ENCODE peak calls at places on chromosomes 5 and 9, in nine cellular contexts. F is Karpas-422, S is esophagus squamous epithelium, Y is tibial nerve, L is tibial artery, E is lower lobe of right lung, G is upper lobe of right lung, N is fibroblast of lung, O is mesendoderm. H is an unnamed sample.

GRCh38 chr9:1001838-1002237 is 25.4 kb downstream of the DMRT3 start:
- DNase-seq in F (no peak), S (no peak), Y (no peak), L (no peak), E (no peak), G (no peak), N (no peak), O (no peak), H (no peak)

GRCh38 chr9:134811673-134812668 is 68.6 kb upstream of the FCN2 start:
- DNase-seq in F (no peak), S (no peak), Y (no peak), L (no peak), E (no peak), G (no peak), N (peak), O (peak), H (no peak)

GRCh38 chr5:20556364-20556763 is 568.4 kb upstream of the CDH18 start:
- DNase-seq in F (no peak), S (no peak), Y (no peak), L (no peak), E (no peak), G (no peak), N (peak), O (peak), H (no peak)

GRCh38 chr9:97305501-97306298 is 1.8 kb upstream of the CCDC180 start:
- DNase-seq in F (no peak), S (no peak), Y (no peak), L (no peak), E (no peak), G (no peak), N (no peak), O (no peak), H (no peak)

GRCh38 chr5:94276751-94277150 is 341.7 kb downstream of the KIAA0825 start:
- DNase-seq in F (no peak), S (no peak), Y (no peak), L (no peak), E (no peak), G (no peak), N (no peak), O (peak), H (no peak)

GRCh38 chr5:55636711-55637110 is 75.4 kb downstream of the SLC38A9 start:
- DNase-seq in F (no peak), S (no peak), Y (no peak), L (no peak), E (no peak), G (no peak), N (peak), O (peak), H (no peak)

GRCh38 chr9:130237763-130238524 is 27.6 kb upstream of the HMCN2 start:
- DNase-seq in F (no peak), S (no peak), Y (no peak), L (no peak), E (peak), G (peak), N (no peak), O (no peak), H (no peak)

GRCh38 chr5:76145945-76146344 is 62.8 kb downstream of the SV2C start:
- DNase-seq in F (peak), S (no peak), Y (no peak), L (no peak), E (no peak), G (no peak), N (peak), O (peak), H (no peak)

GRCh38 chr5:36778336-36778735 is 98.2 kb upstream of the NIPBL start:
- DNase-seq in F (no peak), S (no peak), Y (no peak), L (no peak), E (no peak), G (no peak), N (no peak), O (no peak), H (no peak)

GRCh38 chr9:77820293-77820954 is 172.3 kb upstream of the GNA14 start:
- DNase-seq in F (no peak), S (no peak), Y (no peak), L (no peak), E (no peak), G (no peak), N (peak), O (no peak), H (no peak)

GRCh38 chr5:179596421-179596820 is 27.1 kb downstream of the HNRNPH1 start:
- DNase-seq in F (no peak), S (no peak), Y (no peak), L (no peak), E (no peak), G (peak), N (no peak), O (no peak), H (no peak)

GRCh38 chr5:11853140-11853539 is 51.1 kb downstream of the CTNND2 start:
- DNase-seq in F (no peak), S (no peak), Y (no peak), L (no peak), E (no peak), G (no peak), N (peak), O (no peak), H (no peak)

GRCh38 chr5:67319935-67320725 is 123.5 kb upstream of the CD180 start:
- DNase-seq in F (no peak), S (no peak), Y (no peak), L (no peak), E (no peak), G (no peak), N (peak), O (no peak), H (no peak)

GRCh38 chr9:33289501-33289900 is 815 bp upstream of the NFX1 start:
- DNase-seq in F (peak), S (no peak), Y (no peak), L (peak), E (peak), G (peak), N (peak), O (peak), H (no peak)

GRCh38 chr5:14225173-14225834 is 82.2 kb downstream of the TRIO start:
- DNase-seq in F (no peak), S (no peak), Y (no peak), L (no peak), E (no peak), G (no peak), N (no peak), O (no peak), H (no peak)

GRCh38 chr9:15135167-15135792 is 171.7 kb downstream of the TTC39B start:
- DNase-seq in F (peak), S (no peak), Y (peak), L (no peak), E (no peak), G (no peak), N (peak), O (peak), H (peak)
- H3K27ac ChIP-seq in F (no peak), S (no peak), Y (no peak), L (peak), E (no peak), G (no peak), N (no peak), O (no peak), H (no peak)

DNA sequence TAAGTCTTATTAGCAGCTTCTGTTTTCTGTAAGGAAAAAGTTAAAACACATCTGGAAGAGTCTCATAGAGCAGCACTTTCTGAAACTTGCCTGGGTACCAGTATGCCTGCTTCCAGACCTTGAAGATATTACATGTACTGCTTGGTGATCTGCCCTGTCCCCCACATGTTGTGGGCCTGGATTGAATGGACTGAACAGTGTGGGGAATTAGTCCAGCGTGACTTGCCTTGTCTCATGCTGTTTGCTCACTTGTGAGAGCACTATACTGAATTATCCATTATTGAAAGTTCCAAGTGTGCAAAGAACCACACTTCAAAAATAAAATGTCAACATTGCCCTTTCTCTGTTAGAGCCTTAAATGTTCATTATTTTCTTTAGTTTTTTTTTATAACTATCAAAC is 8.9 kb downstream of the CTNNA1 start:
- DNase-seq in F (no peak), S (no peak), Y (no peak), L (no peak), E (no peak), G (no peak), N (no peak), O (no peak), H (no peak)
- H3K27ac ChIP-seq in F (no peak), S (no peak), Y (peak), L (no peak), E (no peak), G (no peak), N (no peak), O (no peak), H (no peak)

GRCh38 chr9:93270976-93271375 is 87.0 kb downstream of the WNK2 start:
- DNase-seq in F (no peak), S (no peak), Y (no peak), L (no peak), E (no peak), G (no peak), N (no peak), O (no peak), H (no peak)
- H3K27ac ChIP-seq in F (no peak), S (no peak), Y (no peak), L (no peak), E (no peak), G (no peak), N (no peak), O (no peak), H (no peak)

GRCh38 chr5:56745864-56746263 is 69.5 kb upstream of the MAP3K1 start:
- DNase-seq in F (peak), S (no peak), Y (no peak), L (no peak), E (no peak), G (no peak), N (no peak), O (no peak), H (no peak)
- H3K27ac ChIP-seq in F (peak), S (no peak), Y (no peak), L (no peak), E (no peak), G (no peak), N (no peak), O (no peak), H (no peak)

GRCh38 chr5:177309351-177310191 is 2.1 kb downstream of the MXD3 start:
- DNase-seq in F (peak), S (no peak), Y (no peak), L (peak), E (peak), G (peak), N (peak), O (peak), H (no peak)
- H3K27ac ChIP-seq in F (peak), S (peak), Y (no peak), L (no peak), E (no peak), G (no peak), N (peak), O (no peak), H (no peak)

GRCh38 chr5:139121120-139121519 is 77.0 kb downstream of the SIL1 start:
- DNase-seq in F (no peak), S (no peak), Y (no peak), L (no peak), E (no peak), G (no peak), N (no peak), O (no peak), H (no peak)
- H3K27ac ChIP-seq in F (no peak), S (no peak), Y (no peak), L (peak), E (no peak), G (no peak), N (no peak), O (no peak), H (peak)

GRCh38 chr5:116154931-116155330 is 70.1 kb downstream of the COMMD10 start:
- DNase-seq in F (no peak), S (no peak), Y (no peak), L (no peak), E (no peak), G (no peak), N (no peak), O (no peak), H (no peak)

GRCh38 chr5:116157902-116158301 is 73.1 kb downstream of the COMMD10 start:
- DNase-seq in F (no peak), S (no peak), Y (no peak), L (no peak), E (no peak), G (no peak), N (peak), O (peak), H (no peak)

GRCh38 chr5:116153687-116154174 is 68.9 kb downstream of the COMMD10 start:
- DNase-seq in F (no peak), S (no peak), Y (no peak), L (no peak), E (no peak), G (no peak), N (no peak), O (no peak), H (no peak)

GRCh38 chr5:116159006-116159405 is 74.2 kb downstream of the COMMD10 start:
- DNase-seq in F (no peak), S (no peak), Y (no peak), L (no peak), E (no peak), G (no peak), N (no peak), O (no peak), H (no peak)

DNA sequence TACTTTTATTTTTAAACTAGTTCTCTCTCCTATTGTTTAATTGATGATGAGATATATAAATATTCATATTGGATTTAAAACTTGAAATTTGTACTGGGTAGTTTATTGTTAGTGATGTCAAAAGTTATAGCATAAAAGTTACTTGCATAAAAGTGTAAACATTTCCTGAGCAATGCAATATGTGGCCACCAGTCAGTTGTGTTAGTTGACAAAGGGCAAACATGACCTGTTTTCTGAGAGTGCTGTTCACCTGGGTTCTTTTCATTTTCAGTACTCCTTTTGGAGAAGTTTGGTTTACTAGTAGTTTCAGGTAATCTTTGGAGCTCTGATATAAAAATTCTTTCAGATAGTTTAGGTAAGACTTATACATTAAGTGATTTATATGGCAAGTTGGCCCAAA is 69.4 kb downstream of the COMMD10 start:
- DNase-seq in F (no peak), S (no peak), Y (no peak), L (no peak), E (no peak), G (no peak), N (no peak), O (no peak), H (no peak)
- H3K27ac ChIP-seq in F (no peak), S (no peak), Y (no peak), L (no peak), E (no peak), G (no peak), N (no peak), O (no peak), H (no peak)

H was measured in coronary artery.